ENCODE peak calls at places on chromosomes 1 and 21, in six cellular contexts. N, W, Q, K, F and B are unnamed samples.

GRCh38 chr21:40454057-40454456 is 392.9 kb downstream of the DSCAM start:
- DNase-seq in K (no peak), F (no peak), Q (no peak), N (no peak), W (no peak), B (no peak)

GRCh38 chr1:27377760-27378495 is 3.3 kb upstream of the FCN3 start:
- DNase-seq in Q (no peak), K (peak; percentile 63), F (no peak), W (no peak), N (peak; percentile 62), B (no peak)

GRCh38 chr21:41186763-41187536 is 19.0 kb downstream of the BACE2 start:
- DNase-seq in N (no peak), Q (no peak), F (no peak), K (no peak), W (no peak), B (no peak)

GRCh38 chr1:69913967-69914366 is 291.4 kb downstream of the LRRC40 start:
- DNase-seq in K (no peak), F (no peak), Q (no peak), W (no peak), N (no peak), B (no peak)

GRCh38 chr1:61104213-61104612 is 21.9 kb downstream of the NFIA start:
- DNase-seq in N (no peak), W (no peak), F (no peak), K (no peak), Q (no peak), B (no peak)

GRCh38 chr1:19432943-19433609 is 52.3 kb downstream of the CAPZB start:
- DNase-seq in K (no peak), Q (no peak), N (no peak), W (no peak), F (no peak), B (no peak)

GRCh38 chr1:191176131-191176530 is 698.5 kb upstream of the BRINP3 start:
- DNase-seq in W (no peak), K (no peak), Q (no peak), F (no peak), N (no peak), B (no peak)

GRCh38 chr1:111030590-111030989 is 66.9 kb upstream of the LRIF1 start:
- DNase-seq in K (no peak), W (no peak), Q (peak; percentile 48), N (peak; percentile 44), F (no peak), B (no peak)

GRCh38 chr21:39504230-39504629 is 52.5 kb downstream of the SH3BGR start:
- DNase-seq in K (no peak), Q (no peak), N (no peak), W (no peak), F (no peak), B (no peak)

GRCh38 chr1:20846461-20847374 is 59.6 kb upstream of the HP1BP3 start:
- DNase-seq in F (no peak), Q (no peak), N (no peak), K (no peak), W (no peak), B (no peak)

GRCh38 chr1:84366786-84367185 is 31.5 kb upstream of the DNASE2B start:
- DNase-seq in W (no peak), F (no peak), K (no peak), Q (no peak), N (no peak), B (no peak)

GRCh38 chr1:209626633-209627348 is 25.4 kb downstream of the LAMB3 start:
- DNase-seq in Q (no peak), W (no peak), N (no peak), K (no peak), F (no peak), B (no peak)

GRCh38 chr1:108050134-108050533 is 85.2 kb upstream of the VAV3 start:
- DNase-seq in W (no peak), F (no peak), K (no peak), N (no peak), Q (no peak), B (peak; percentile 82)

DNA sequence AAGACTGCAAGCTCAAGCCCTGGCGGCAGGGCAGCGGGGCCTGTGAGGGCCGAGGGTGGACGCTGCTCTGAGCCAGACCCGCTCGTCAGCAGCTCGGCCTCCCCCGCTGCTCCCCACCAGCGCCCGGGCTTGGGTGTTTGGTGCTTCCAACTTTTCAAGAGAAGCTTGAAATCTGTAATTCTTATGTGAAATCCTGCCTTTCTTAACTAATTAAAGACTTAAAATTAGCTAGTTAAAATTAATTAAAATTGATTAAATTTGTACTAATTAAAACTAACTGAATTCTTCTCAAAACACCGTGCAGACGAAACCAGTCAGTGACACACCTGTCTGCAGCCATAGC is 14.0 kb upstream of the SLC19A1 start:
- DNase-seq in K (no peak), F (no peak), Q (no peak), N (no peak), W (no peak), B (no peak)
- TF ChIP-seq CTCF in K (no peak), F (no peak), Q (no peak), N (no peak), W (no peak), B (peak; percentile 40)

GRCh38 chr1:154974086-154974807 is at the start of gene CKS1B:
- DNase-seq in N (peak; percentile 94), K (peak; percentile 100), F (peak; percentile 99), W (no peak), Q (peak; percentile 97), B (peak; percentile 96)
- TF ChIP-seq POLR2A in N (peak; percentile 97), K (peak; percentile 75), F (no peak), W (peak; percentile 56), Q (peak; percentile 66), B (no peak)

GRCh38 chr1:228496084-228496483 is 8.9 kb downstream of the RNF187 start:
- DNase-seq in F (no peak), N (no peak), Q (no peak), W (no peak), K (no peak), B (no peak)

GRCh38 chr1:228496494-228496893 is 9.3 kb downstream of the RNF187 start:
- DNase-seq in F (no peak), N (no peak), W (no peak), Q (no peak), K (no peak), B (no peak)

GRCh38 chr1:228497817-228498216 is 10.6 kb downstream of the RNF187 start:
- DNase-seq in Q (no peak), F (no peak), N (no peak), W (no peak), K (no peak), B (peak; percentile 48)

GRCh38 chr1:228494970-228495853 is 8.0 kb downstream of the RNF187 start:
- DNase-seq in N (no peak), Q (no peak), W (no peak), F (no peak), K (no peak), B (no peak)

DNA sequence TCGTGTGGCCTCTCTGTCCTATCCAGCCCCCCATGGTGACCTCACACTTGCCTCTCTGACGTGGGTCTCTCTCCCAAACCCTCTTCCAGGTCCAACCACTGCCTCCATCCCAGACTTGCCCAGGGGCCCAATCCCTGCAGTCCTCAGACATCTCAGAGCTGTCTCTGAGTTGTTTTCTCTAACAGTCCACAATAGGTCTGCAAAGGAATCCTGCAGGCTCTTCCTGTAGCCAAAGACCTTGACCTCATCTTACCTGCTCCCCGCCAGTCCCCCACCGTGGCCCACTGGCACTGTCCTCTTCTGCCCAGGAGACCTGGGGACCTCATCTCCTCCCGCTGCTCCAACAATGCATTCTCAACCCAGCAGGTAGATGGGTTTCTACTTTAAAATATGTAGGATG is 10.0 kb downstream of the RNF187 start:
- DNase-seq in K (no peak), F (no peak), W (no peak), N (no peak), Q (no peak), B (no peak)
- TF ChIP-seq POLR2AphosphoS5 in K (no peak), F (no peak), W (no peak), N (no peak), Q (no peak), B (no peak)

DNA sequence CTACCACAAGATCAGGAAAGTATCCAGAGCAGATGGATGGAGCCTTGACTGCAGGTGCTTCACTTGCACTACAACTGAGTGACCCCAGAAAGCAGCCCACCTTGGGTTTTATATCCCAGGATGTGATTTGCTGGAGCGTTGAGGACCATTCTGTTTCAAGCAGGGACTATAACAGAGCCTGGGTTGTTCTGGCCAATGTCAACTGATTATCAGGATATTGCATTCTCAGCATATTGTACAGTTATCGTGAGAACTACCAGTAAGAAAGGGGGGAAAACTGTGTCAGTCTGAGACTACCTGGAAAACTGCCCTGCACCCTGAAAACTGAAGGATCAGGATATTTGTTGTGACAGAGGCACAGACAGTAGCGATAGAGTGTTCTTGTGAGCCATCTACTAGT is 8.0 kb downstream of the ZNF669 start:
- DNase-seq in K (no peak), F (no peak), W (no peak), N (no peak), Q (no peak), B (no peak)
- TF ChIP-seq CTCF in K (no peak), F (no peak), W (no peak), N (no peak), Q (no peak), B (no peak)

DNA sequence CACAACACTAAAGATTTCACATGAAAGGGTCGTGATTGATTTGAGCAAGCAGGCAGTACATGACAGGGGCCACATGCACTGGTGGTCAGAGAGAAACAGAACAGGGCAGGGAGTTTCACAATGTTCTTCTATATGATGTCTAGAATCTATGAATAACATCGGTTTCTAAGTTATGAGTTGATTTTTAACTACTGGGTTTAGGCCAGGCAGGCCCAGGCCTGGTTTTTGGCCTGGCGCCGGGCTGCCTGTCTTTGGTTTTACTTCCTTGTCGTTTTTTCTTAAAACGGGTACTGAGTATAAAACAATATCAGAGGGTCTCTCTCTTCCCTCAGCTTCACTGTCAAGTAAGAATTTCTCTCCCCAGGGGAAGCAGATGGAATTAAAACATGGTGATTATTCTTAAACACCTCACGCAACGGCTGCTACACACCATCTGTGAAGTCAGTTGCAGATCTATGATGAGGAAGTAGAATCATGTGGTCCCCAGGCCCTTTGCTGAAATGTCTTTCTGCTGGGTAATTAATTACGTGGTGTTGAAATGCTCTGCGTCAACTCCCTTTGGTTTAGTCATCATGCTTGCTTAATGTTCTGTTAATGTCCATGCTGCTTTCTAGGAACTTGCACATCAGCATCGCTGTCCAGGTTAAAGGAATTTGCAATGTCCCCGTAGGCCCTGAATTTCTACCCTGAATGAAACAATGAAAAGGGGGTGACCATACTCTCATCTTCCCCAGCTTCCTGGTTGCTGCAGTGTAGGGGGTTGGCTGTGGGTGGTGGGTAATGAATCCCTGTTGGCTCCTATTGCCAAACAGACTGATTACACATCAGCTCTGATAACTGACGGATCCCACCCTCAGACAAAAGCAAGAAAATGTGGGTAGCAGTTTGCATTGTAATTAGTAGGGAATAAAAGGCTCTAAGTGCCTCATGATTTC is 70.3 kb downstream of the SERINC2 start:
- DNase-seq in Q (peak; percentile 50), W (no peak), N (no peak), K (peak; percentile 67), F (peak; percentile 79), B (no peak)
- TF ChIP-seq POLR2A in Q (peak; percentile 16), W (no peak), N (no peak), K (no peak), F (no peak), B (no peak)

GRCh38 chr1:12525311-12526181 is 92.5 kb downstream of the DHRS3 start:
- DNase-seq in N (no peak), F (peak; percentile 77), K (no peak), W (no peak), Q (peak; percentile 72), B (peak; percentile 47)
- TF ChIP-seq POLR2AphosphoS5 in N (no peak), F (no peak), K (no peak), W (peak; percentile 48), Q (peak; percentile 19), B (no peak)